ENCODE peak calls at places on chromosomes 3 and 15, in six cellular contexts. S, E, C, M, P and K are unnamed samples. For H3K27me3 and H3K9me3, the result is how much of the 10 kb centered on the place peaks cover.

GRCh38 chr3:167684389-167684993 is 30.7 kb upstream of the WDR49 start:
- DNase-seq in C (peak), E (no peak), M (no peak), S (peak), P (peak), K (peak)

GRCh38 chr3:149900322-149900721 is 70.4 kb downstream of the PFN2 start:
- DNase-seq in S (no peak), C (no peak), E (no peak), P (no peak), M (no peak), K (no peak)

GRCh38 chr3:169268942-169269460 is 394.5 kb downstream of the MECOM start:
- DNase-seq in P (no peak), E (no peak), S (no peak), C (no peak), M (no peak), K (no peak)

GRCh38 chr3:101036213-101036618 is 43.0 kb upstream of the ABI3BP start:
- DNase-seq in C (peak), M (peak), P (peak), S (peak), E (peak), K (peak)

GRCh38 chr3:38717603-38718240 is 68.2 kb upstream of the SCN5A start:
- DNase-seq in C (no peak), E (no peak), M (no peak), S (no peak), P (no peak), K (no peak)

GRCh38 chr15:78415284-78415683 is 22.7 kb upstream of the IREB2 start:
- DNase-seq in S (no peak), C (no peak), M (no peak), E (no peak), P (peak), K (peak)

GRCh38 chr3:185067173-185067572 is 85.7 kb downstream of the C3orf70 start:
- DNase-seq in M (no peak), E (no peak), P (peak), S (no peak), C (no peak), K (no peak)

GRCh38 chr3:73766599-73767378 is 142.0 kb upstream of the PDZRN3 start:
- DNase-seq in P (peak), M (no peak), S (peak), C (no peak), E (no peak), K (peak)

GRCh38 chr3:129654126-129654525 is 47.6 kb upstream of the PLXND1 start:
- DNase-seq in C (no peak), E (no peak), M (no peak), P (no peak), S (peak), K (no peak)

DNA sequence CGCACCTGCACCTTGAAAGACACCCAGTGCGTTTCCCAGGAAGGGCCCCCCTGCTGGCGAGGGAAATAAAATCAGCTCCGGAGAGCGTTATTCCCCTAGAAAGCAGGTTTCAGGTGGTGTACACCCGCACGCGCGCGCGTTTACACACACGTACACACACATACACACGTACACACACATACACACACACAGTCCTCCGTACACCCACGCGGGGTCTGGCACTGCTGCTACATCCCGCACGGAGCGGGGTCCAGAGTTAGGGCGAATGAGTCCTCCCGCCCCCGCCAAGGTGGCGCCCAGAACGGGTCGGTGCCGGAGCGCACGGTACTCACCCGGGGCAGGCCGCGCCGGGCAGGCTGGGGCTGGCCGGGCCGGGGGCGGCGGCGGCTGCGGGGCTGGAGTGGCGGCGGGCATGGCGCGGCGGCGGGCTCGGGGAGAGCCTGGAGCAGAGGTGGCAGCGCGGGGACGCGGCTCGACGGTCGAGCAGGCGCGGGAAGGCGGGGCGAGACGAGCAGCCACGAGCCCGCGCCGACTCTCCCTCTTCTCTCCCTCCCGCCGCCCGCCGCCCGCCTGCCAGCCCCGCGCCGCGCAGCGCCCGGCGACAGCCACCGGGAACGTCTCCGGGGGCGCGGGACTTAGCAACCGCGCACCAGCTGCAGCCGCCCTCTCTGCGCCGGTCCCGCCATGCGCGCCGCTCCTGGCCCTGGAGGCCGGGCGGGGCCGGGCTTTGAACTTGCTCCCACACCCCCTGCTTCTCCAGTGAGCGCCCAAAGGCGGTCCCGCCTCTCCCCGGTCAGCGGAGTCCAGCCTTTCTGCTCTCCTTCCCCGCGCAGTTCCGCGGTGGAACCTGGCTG is at the start of gene DCLK3:
- DNase-seq in C (peak), E (no peak), M (peak), S (no peak), P (peak), K (no peak)
- H3K27me3 ChIP-seq in C (under half), E (under half), M (under half), S (under half), P (under half), K (half or more)

GRCh38 chr3:32258869-32259268 is 20.4 kb downstream of the CMTM8 start:
- DNase-seq in M (no peak), S (no peak), C (no peak), E (no peak), P (no peak), K (no peak)
- H3K9me3 ChIP-seq in M (under half), S (under half), C (under half), E (under half), P (under half), K (under half)

DNA sequence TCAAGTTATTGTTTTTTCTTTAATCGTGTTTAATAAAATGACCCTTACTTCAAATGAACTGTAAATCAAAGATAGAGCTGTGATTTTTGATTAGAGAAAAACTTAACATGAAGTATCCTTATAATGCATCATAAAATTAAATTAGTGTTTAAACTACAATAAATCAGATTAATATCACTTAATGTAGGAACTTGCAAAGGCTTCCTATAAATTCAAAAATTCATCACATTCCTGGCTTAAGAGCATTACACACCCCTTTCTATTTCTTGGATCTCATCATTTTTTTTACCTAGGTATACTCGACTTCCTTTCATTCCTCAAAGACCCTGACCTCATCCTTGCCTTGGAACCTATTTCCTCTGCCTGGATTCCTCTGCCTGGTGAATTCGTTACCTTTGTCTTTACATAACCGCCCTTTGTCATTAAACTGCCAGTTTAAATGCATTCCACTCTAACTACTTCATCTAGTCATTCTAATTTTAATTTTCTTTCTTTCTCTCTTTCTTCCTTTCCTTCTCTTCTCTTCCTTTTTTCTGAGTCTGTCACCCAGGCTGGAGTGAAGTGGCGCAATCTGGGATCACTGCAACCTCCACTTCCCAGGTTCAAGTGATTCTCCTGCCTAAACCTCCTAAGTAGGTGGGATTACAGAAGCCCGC is 1244.5 kb downstream of the OTOL1 start:
- DNase-seq in M (peak), S (no peak), C (no peak), P (no peak), E (peak), K (no peak)
- H4K8ac ChIP-seq in M (no peak), S (no peak), C (no peak), P (no peak), E (no peak), K (no peak)

DNA sequence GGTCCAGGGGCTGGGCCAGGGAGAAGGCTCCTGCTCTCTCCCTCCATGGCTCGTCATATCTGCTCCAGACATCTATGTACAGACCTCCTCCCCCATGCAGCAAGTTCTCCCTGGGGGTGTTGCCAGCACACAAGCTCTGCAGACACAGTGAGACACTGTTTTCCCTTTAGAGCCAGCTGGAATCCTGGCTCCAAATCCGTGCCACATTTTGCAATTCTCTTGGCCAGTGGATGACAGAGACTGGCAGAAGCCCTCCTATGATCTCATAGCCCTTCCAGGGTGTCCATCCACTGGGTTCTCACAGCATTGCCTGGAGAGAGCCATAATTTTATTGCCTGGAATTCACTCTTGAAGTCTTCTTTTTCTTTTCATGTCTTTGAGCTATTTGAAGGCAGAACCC is 203.9 kb downstream of the TLE3 start:
- DNase-seq in E (no peak), P (peak), C (no peak), S (peak), M (no peak), K (peak)
- H3K27me3 ChIP-seq in E (under half), P (under half), C (half or more), S (half or more), M (under half), K (half or more)

DNA sequence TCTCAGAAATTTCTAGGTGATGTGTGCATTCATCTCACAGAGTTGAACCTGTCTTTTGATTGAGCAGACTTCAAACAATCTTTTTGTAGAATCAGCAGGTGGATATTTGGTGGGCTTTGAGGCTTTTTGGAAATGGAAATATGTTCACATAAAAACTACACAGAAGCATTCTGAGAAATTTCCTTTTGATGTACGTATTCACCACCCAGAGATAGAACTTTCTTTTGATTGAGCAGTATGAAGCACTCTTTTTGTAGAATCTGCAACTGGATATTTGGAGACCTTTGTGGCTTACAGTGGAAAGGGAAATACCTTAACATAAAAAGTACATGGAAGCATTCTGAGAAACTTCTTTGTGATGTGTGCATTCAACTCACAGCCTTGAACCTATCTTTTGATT is 3515.0 kb downstream of the GOLGA6L6 start:
- DNase-seq in C (no peak), E (no peak), M (no peak), P (no peak), S (no peak), K (no peak)
- H3K9me3 ChIP-seq in C (under half), E (under half), M (under half), P (under half), S (under half), K (under half)